ENCODE peak calls at places on chromosomes 12 and 14, in seven cellular contexts. S is testis; P is left lung; A is BE2C; Q is foreskin fibroblast; X is CD8-positive, alpha-beta T cell; M is progenitor cell of endocrine pancreas. G is an unnamed sample.

GRCh38 chr12:123058471-123058870 is 78.0 kb downstream of the ARL6IP4 start:
- DNase-seq in P (no peak), M (no peak), A (no peak), X (no peak), S (no peak), Q (no peak), G (no peak)

GRCh38 chr12:69657376-69658137 is 41.5 kb downstream of the BEST3 start:
- DNase-seq in A (no peak), S (no peak), P (no peak), M (no peak), X (no peak), Q (no peak), G (no peak)

GRCh38 chr14:90368946-90369721 is 27.7 kb upstream of the CALM1 start:
- DNase-seq in X (no peak), M (no peak), S (no peak), A (peak; percentile 20), Q (peak; percentile 50), P (no peak), G (no peak)

GRCh38 chr12:20105938-20106337 is 262.4 kb upstream of the PDE3A start:
- DNase-seq in S (no peak), M (no peak), Q (no peak), P (no peak), X (no peak), A (no peak), G (no peak)

GRCh38 chr12:49548822-49549648 is 10.2 kb downstream of the KCNH3 start:
- DNase-seq in M (no peak), S (peak; percentile 31), Q (no peak), P (peak; percentile 85), A (no peak), X (no peak), G (no peak)

GRCh38 chr12:24840046-24840800 is 108.7 kb downstream of the BCAT1 start:
- DNase-seq in Q (no peak), A (no peak), S (no peak), X (no peak), P (no peak), M (no peak), G (no peak)

GRCh38 chr12:83075471-83075870 is 388.8 kb downstream of the TMTC2 start:
- DNase-seq in P (no peak), A (no peak), X (no peak), S (no peak), M (no peak), Q (no peak), G (no peak)

GRCh38 chr14:90451443-90451842 is 54.6 kb downstream of the CALM1 start:
- DNase-seq in S (no peak), P (no peak), X (no peak), A (peak; percentile 62), M (no peak), Q (no peak), G (no peak)

GRCh38 chr12:131896811-131897270 is 2.4 kb downstream of the ULK1 start:
- DNase-seq in S (no peak), Q (no peak), P (peak; percentile 88), A (no peak), M (no peak), X (no peak), G (peak; percentile 68)

GRCh38 chr12:65278576-65279386 is at the start of gene MSRB3:
- DNase-seq in M (peak; percentile 61), Q (peak; percentile 69), X (no peak), S (peak; percentile 78), P (peak; percentile 91), A (peak; percentile 19), G (peak; percentile 87)

GRCh38 chr12:77256924-77257323 is 191.6 kb upstream of the E2F7 start:
- DNase-seq in P (no peak), S (no peak), X (no peak), M (no peak), A (no peak), Q (no peak), G (no peak)

GRCh38 chr12:110776410-110776809 is 33.7 kb upstream of the PPP1CC start:
- DNase-seq in P (no peak), M (no peak), Q (no peak), X (no peak), A (no peak), S (no peak), G (no peak)

GRCh38 chr12:20213851-20214250 is 154.5 kb upstream of the PDE3A start:
- DNase-seq in S (no peak), M (no peak), X (no peak), A (no peak), Q (peak; percentile 1), P (no peak), G (no peak)

GRCh38 chr14:51357250-51357649 is 117.2 kb downstream of the TMX1 start:
- DNase-seq in A (no peak), M (no peak), P (no peak), X (no peak), Q (no peak), S (no peak), G (no peak)

GRCh38 chr12:24718641-24719040 is 230.3 kb downstream of the BCAT1 start:
- DNase-seq in P (no peak), Q (no peak), A (no peak), X (no peak), M (no peak), S (no peak), G (no peak)

GRCh38 chr12:953776-954175 is 4.3 kb upstream of the RAD52 start:
- DNase-seq in P (no peak), M (no peak), S (no peak), A (no peak), X (no peak), Q (peak; percentile 71), G (no peak)

GRCh38 chr14:74501135-74501614 is 7.6 kb downstream of the ISCA2 start:
- DNase-seq in X (no peak), M (no peak), A (peak; percentile 85), P (no peak), S (peak; percentile 88), Q (peak; percentile 70), G (no peak)

GRCh38 chr12:26633591-26634210 is 199.3 kb downstream of the ITPR2 start:
- DNase-seq in X (no peak), Q (peak; percentile 77), A (no peak), S (no peak), P (no peak), M (no peak), G (no peak)

GRCh38 chr12:67651380-67651695 is 2.8 kb downstream of the DYRK2 start:
- DNase-seq in S (no peak), M (no peak), X (peak; percentile 56), A (no peak), P (no peak), Q (peak; percentile 32), G (no peak)

GRCh38 chr12:1306096-1306495 is 288.3 kb downstream of the FBXL14 start:
- DNase-seq in X (no peak), M (no peak), A (no peak), P (no peak), Q (no peak), S (no peak), G (no peak)

GRCh38 chr12:54018608-54018984 is 9.6 kb upstream of the HOXC6 start:
- DNase-seq in P (peak; percentile 21), S (peak; percentile 79), X (no peak), A (peak; percentile 69), M (no peak), Q (no peak), G (no peak)

GRCh38 chr14:24806061-24806678 is 172.2 kb upstream of the GZMB start:
- DNase-seq in A (peak; percentile 61), M (peak; percentile 72), X (no peak), P (no peak), S (peak; percentile 80), Q (peak; percentile 16), G (no peak)

DNA sequence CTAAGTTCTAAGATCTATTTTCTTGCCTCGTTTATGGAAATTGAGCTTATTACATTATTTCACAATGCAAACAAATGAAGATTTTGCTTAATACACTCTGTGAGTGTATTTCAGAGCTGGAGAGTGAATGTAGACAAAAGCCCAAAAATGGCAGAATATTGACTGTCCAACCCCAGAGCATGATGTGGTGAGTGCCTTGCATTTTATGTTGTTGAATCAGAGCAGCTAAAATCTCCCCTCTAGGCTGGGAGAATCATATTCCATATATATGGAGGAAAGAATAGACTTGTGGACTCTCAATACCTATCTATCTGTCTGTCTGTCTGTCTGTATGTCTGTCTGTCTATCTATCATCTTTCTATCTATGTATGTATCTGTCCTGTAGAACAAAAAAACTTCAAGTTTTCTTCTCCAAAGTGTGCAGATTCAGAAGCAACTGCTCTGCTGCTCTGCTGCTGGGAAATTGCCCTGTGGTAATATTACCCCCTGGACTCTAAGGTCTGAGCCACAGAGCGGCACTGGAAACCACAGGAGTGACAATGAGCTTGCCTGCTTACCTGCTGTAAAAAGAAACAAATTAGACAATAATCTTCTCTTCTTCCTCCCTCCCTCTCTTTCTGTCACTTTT is 209.4 kb upstream of the PRICKLE1 start:
- DNase-seq in Q (peak; percentile 56), X (no peak), S (no peak), A (no peak), M (no peak), P (no peak), G (no peak)
- TF ChIP-seq CTCF in Q (no peak), X (no peak), S (no peak), A (no peak), M (no peak), P (no peak), G (no peak)

GRCh38 chr14:78595797-78596196 is 425.6 kb downstream of the NRXN3 start:
- DNase-seq in X (no peak), Q (no peak), A (peak; percentile 11), M (no peak), P (no peak), S (peak; percentile 15), G (no peak)
- TF ChIP-seq CTCF in X (no peak), Q (peak; percentile 34), A (peak; percentile 43), M (peak; percentile 34), P (no peak), S (no peak), G (peak; percentile 41)

DNA sequence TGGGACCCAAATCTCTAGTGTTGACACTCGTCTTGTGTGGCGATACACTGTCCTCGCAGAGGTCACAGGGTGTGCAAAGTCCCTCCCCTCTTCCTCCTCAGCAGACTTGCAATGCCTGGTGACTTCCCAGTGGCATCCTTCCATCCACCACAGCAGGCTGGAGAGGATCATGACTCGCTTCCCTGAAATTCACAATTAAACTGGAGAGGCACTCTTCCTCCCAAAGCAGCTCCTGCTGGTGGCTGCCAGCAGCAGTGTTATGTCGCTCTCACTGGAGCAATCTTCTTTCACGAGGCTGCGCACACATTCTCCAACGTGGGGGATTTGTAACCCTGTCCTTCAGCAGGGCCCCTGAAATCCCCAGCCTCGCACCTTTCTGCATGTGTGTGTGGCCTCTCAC is 145.2 kb upstream of the TMCC3 start:
- DNase-seq in Q (peak; percentile 54), S (no peak), P (no peak), M (no peak), A (no peak), X (no peak), G (no peak)
- TF ChIP-seq CTCF in Q (no peak), S (no peak), P (no peak), M (no peak), A (no peak), X (no peak), G (peak; percentile 13)

DNA sequence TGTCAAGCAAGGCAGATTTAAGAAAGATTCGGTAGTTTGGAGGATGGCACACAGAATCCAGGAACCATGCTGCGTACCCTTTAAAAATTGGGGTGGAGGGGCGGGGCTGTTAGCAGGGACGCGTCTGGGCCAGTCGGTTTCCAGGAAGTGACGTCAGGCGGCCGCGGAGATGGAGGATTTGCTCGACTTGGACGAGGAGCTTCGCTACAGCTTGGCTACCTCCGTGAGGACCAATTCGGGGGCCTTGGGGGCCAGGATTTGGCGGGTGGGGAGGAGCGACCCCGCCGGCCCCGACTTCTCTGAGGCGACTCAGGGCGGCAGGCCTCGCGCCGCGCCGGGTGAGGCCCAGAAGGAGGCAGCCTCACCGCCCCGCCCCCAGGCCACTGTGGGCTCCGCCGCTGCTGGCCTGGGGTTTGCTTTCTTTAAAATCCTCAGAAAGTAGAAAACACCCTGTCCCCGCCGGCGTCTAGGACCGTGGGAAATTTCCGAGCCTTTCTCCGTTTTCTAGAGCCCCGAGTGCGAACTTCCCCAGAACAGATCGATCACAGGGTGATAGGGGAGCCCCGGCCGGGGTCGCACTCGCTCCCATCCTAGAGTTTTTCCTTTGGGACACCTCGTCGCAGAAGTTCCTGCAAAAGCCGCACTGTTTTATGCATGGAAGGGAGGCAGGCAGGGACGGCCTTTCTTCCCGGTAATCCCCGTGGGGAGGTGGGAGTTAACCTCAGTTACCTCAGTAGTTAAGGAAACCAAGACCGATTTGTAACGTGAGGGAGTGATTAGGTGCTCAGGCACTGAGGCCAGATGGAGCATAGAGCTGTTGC is at the start of gene IFT43:
- DNase-seq in X (peak; percentile 94), Q (peak; percentile 66), A (peak; percentile 78), S (peak; percentile 99), P (peak; percentile 98), M (peak; percentile 52), G (peak; percentile 81)
- TF ChIP-seq CTCF in X (no peak), Q (no peak), A (no peak), S (no peak), P (no peak), M (no peak), G (no peak)